ENCODE peak calls at places on chromosomes 2 and 18, in eight cellular contexts. Q, Y, C, X, K, G, I and M are unnamed samples.

GRCh38 chr2:187438459-187438858 is 9.6 kb downstream of the CALCRL start:
- DNase-seq in Q (no peak), Y (no peak), C (no peak), X (no peak), K (no peak), G (no peak), I (no peak), M (no peak)

GRCh38 chr2:44956841-44957240 is 15.3 kb downstream of the SIX3 start:
- DNase-seq in Q (no peak), Y (no peak), C (no peak), X (no peak), K (no peak), G (no peak), I (no peak), M (no peak)

GRCh38 chr2:105454801-105455485 is 56.1 kb upstream of the FHL2 start:
- DNase-seq in Q (no peak), Y (peak; percentile 5), C (peak; percentile 65), X (peak; percentile 96), K (peak; percentile 59), G (no peak), I (peak; percentile 58), M (peak; percentile 98)

GRCh38 chr18:78849046-78849445 is 130.6 kb upstream of the SALL3 start:
- DNase-seq in Q (no peak), Y (no peak), C (peak; percentile 4), X (no peak), K (no peak), G (no peak), I (no peak), M (no peak)

GRCh38 chr2:102621630-102622029 is 2.3 kb downstream of the SLC9A2 start:
- DNase-seq in Q (no peak), Y (no peak), C (no peak), X (no peak), K (no peak), G (no peak), I (no peak), M (no peak)

GRCh38 chr2:239476757-239477565 is 76.1 kb upstream of the HDAC4 start:
- DNase-seq in Q (no peak), Y (no peak), C (no peak), X (no peak), K (no peak), G (no peak), I (no peak), M (no peak)

GRCh38 chr2:100509066-100509465 is 38.8 kb downstream of the NMS start:
- DNase-seq in Q (no peak), Y (no peak), C (no peak), X (no peak), K (no peak), G (no peak), I (no peak), M (no peak)

GRCh38 chr2:240911641-240912265 is 5.6 kb downstream of the CROCC2 start:
- DNase-seq in Q (no peak), Y (no peak), C (no peak), X (peak; percentile 40), K (no peak), G (no peak), I (no peak), M (peak; percentile 94)

GRCh38 chr2:39094717-39095363 is 26.0 kb downstream of the SOS1 start:
- DNase-seq in Q (no peak), Y (no peak), C (no peak), X (peak; percentile 26), K (no peak), G (no peak), I (no peak), M (peak; percentile 8)